ENCODE peak calls at places on chromosomes 6 and 20, in six cellular contexts. One of them, this sample, is unnamed. For H3K4me1, the result is how much of the 10 kb centered on the place peaks cover.

GRCh38 chr6:97501875-97502274 is 218.9 kb upstream of the MMS22L start:
- DNase-seq in stomach: no peak
- DNase-seq in GM12878: no peak
- DNase-seq in GM23338: no peak
- DNase-seq in K562: no peak
- DNase-seq in SK-N-SH: no peak
- DNase-seq in this sample: no peak

GRCh38 chr6:169427856-169428255 is 174.2 kb upstream of the THBS2 start:
- DNase-seq in stomach: no peak
- DNase-seq in GM12878: no peak
- DNase-seq in GM23338: peak
- DNase-seq in K562: no peak
- DNase-seq in SK-N-SH: no peak
- DNase-seq in this sample: no peak

GRCh38 chr20:62305765-62306431 is 3.1 kb downstream of the ADRM1 start:
- DNase-seq in stomach: no peak
- DNase-seq in GM12878: no peak
- DNase-seq in GM23338: no peak
- DNase-seq in K562: no peak
- DNase-seq in SK-N-SH: no peak
- DNase-seq in this sample: no peak

GRCh38 chr6:149293244-149293643 is 24.3 kb upstream of the TAB2 start:
- DNase-seq in stomach: no peak
- DNase-seq in GM12878: no peak
- DNase-seq in GM23338: no peak
- DNase-seq in K562: no peak
- DNase-seq in SK-N-SH: no peak
- DNase-seq in this sample: no peak

GRCh38 chr6:118746100-118746874 is 94.9 kb upstream of the CEP85L start:
- DNase-seq in stomach: no peak
- DNase-seq in GM12878: no peak
- DNase-seq in GM23338: no peak
- DNase-seq in K562: no peak
- DNase-seq in SK-N-SH: no peak
- DNase-seq in this sample: no peak

GRCh38 chr20:4369798-4370124 is 351.9 kb upstream of the PRND start:
- DNase-seq in stomach: no peak
- DNase-seq in GM12878: peak
- DNase-seq in GM23338: no peak
- DNase-seq in K562: no peak
- DNase-seq in SK-N-SH: no peak
- DNase-seq in this sample: no peak

GRCh38 chr20:32132911-32133549 is 23.5 kb downstream of the TM9SF4 start:
- DNase-seq in stomach: no peak
- DNase-seq in GM12878: peak
- DNase-seq in GM23338: no peak
- DNase-seq in K562: no peak
- DNase-seq in SK-N-SH: no peak
- DNase-seq in this sample: no peak

GRCh38 chr6:118696262-118696661 is 44.9 kb upstream of the CEP85L start:
- DNase-seq in stomach: no peak
- DNase-seq in GM12878: no peak
- DNase-seq in GM23338: no peak
- DNase-seq in K562: no peak
- DNase-seq in SK-N-SH: no peak
- DNase-seq in this sample: no peak

GRCh38 chr6:32886674-32887383 is 32.8 kb downstream of the PSMB9 start:
- DNase-seq in stomach: no peak
- DNase-seq in GM12878: no peak
- DNase-seq in GM23338: no peak
- DNase-seq in K562: no peak
- DNase-seq in SK-N-SH: no peak
- DNase-seq in this sample: no peak

GRCh38 chr6:73308712-73309533 is 45.2 kb downstream of the DPPA5 start:
- DNase-seq in stomach: no peak
- DNase-seq in GM12878: no peak
- DNase-seq in GM23338: peak
- DNase-seq in K562: peak
- DNase-seq in SK-N-SH: no peak
- DNase-seq in this sample: no peak

GRCh38 chr20:8969062-8969694 is 99.7 kb upstream of the PLCB4 start:
- DNase-seq in stomach: no peak
- DNase-seq in GM12878: no peak
- DNase-seq in GM23338: no peak
- DNase-seq in K562: no peak
- DNase-seq in SK-N-SH: no peak
- DNase-seq in this sample: no peak

GRCh38 chr6:10310826-10311225 is 104.0 kb downstream of the TFAP2A start:
- DNase-seq in stomach: no peak
- DNase-seq in GM12878: no peak
- DNase-seq in GM23338: no peak
- DNase-seq in K562: no peak
- DNase-seq in SK-N-SH: no peak
- DNase-seq in this sample: no peak

GRCh38 chr20:7696311-7696710 is 243.9 kb downstream of the HAO1 start:
- DNase-seq in stomach: no peak
- DNase-seq in GM12878: no peak
- DNase-seq in GM23338: no peak
- DNase-seq in K562: no peak
- DNase-seq in SK-N-SH: no peak
- DNase-seq in this sample: no peak

GRCh38 chr6:12311106-12311505 is 20.9 kb downstream of the EDN1 start:
- DNase-seq in stomach: no peak
- DNase-seq in GM12878: no peak
- DNase-seq in GM23338: no peak
- DNase-seq in K562: no peak
- DNase-seq in SK-N-SH: no peak
- DNase-seq in this sample: no peak

GRCh38 chr20:33940701-33941100 is 53.0 kb upstream of the RALY start:
- DNase-seq in stomach: no peak
- DNase-seq in GM12878: no peak
- DNase-seq in GM23338: no peak
- DNase-seq in K562: no peak
- DNase-seq in SK-N-SH: no peak
- DNase-seq in this sample: no peak

GRCh38 chr20:57112448-57112847 is 154.0 kb downstream of the BMP7 start:
- DNase-seq in stomach: no peak
- DNase-seq in GM12878: no peak
- DNase-seq in GM23338: no peak
- DNase-seq in K562: no peak
- DNase-seq in SK-N-SH: no peak
- DNase-seq in this sample: no peak
- H3K4me3 ChIP-seq in stomach: no peak
- H3K4me3 ChIP-seq in GM12878: no peak
- H3K4me3 ChIP-seq in GM23338: no peak
- H3K4me3 ChIP-seq in K562: no peak
- H3K4me3 ChIP-seq in SK-N-SH: no peak
- H3K4me3 ChIP-seq in this sample: no peak

DNA sequence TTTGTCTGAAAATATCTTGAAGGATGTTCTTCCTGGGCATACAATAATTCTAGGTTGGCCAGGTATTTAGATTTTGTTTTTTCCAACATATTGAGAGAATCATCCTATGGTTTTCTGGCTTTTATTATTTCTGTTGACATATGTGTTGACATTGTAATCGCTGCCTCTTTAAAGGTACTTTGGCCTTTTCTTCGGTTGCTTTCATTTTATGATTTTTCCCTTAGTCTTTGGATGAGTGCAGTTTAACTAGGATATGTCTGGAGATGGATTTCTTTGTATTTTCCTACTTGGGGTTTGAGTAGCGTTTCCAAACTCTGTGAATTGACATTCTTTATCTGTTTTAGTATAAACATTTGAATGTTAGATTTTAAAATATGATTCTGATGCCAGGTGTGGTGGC is 11.5 kb downstream of the SERPINB1 start:
- DNase-seq in stomach: no peak
- DNase-seq in GM12878: no peak
- DNase-seq in GM23338: no peak
- DNase-seq in K562: no peak
- DNase-seq in SK-N-SH: no peak
- DNase-seq in this sample: no peak
- TF ChIP-seq POLR2AphosphoS5 in stomach: no peak
- TF ChIP-seq POLR2AphosphoS5 in GM12878: no peak
- TF ChIP-seq POLR2AphosphoS5 in GM23338: no peak
- TF ChIP-seq POLR2AphosphoS5 in K562: no peak
- TF ChIP-seq POLR2AphosphoS5 in SK-N-SH: no peak
- TF ChIP-seq POLR2AphosphoS5 in this sample: no peak

GRCh38 chr6:15386110-15386755 is 140.4 kb downstream of the JARID2 start:
- DNase-seq in stomach: no peak
- DNase-seq in GM12878: no peak
- DNase-seq in GM23338: no peak
- DNase-seq in K562: no peak
- DNase-seq in SK-N-SH: no peak
- DNase-seq in this sample: no peak
- H3K4me1 ChIP-seq in stomach: half or more
- H3K4me1 ChIP-seq in GM12878: half or more
- H3K4me1 ChIP-seq in GM23338: half or more
- H3K4me1 ChIP-seq in K562: under half
- H3K4me1 ChIP-seq in SK-N-SH: under half
- H3K4me1 ChIP-seq in this sample: half or more

DNA sequence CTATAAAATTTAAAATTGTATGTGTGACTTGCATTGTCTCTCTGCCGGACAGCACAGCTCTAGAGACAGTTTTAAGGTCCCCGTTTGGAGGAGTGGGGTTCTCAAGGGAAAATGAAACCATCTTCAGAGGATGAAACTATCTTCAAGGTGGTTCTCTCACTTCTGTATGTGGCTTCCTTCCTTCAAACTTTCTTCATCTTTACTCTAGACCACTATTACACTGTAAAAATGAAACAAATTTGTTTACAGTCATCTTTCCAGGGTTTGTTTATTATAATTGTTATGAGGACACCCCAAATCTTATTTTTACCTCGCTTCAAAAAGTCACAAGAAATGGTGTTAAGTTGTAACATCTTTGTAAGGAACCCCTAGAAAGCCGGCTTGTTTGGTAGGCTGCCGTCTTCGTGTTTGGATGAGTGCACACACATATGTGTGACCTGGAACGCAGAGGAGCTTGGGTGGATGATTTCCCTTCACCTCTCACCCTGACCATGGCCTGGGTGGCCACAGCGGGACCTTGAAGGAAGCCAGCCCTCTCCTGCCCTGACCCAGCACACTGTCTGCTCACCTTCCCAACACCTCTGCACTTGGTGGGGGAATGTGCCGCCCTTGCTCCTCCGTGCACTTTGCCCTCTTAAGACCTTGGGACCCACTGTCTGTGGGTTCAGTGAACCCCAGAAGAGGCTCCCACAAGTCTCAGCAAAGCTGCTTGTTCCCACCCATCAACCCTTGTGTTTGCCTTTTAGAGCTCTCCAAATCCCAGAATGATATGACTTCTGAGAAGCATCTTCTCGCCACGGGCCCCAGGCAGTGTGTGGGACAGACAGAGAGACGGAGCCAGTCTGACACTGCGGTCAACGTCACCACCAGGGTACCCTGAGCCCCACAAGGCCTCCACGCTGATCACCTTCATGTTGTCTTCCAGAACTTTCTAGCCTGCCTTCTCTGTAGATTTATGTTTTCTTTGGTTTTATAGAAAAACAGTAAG is 67.8 kb downstream of the SYTL3 start:
- DNase-seq in stomach: no peak
- DNase-seq in GM12878: peak
- DNase-seq in GM23338: no peak
- DNase-seq in K562: no peak
- DNase-seq in SK-N-SH: no peak
- DNase-seq in this sample: peak
- H3K4me3 ChIP-seq in stomach: no peak
- H3K4me3 ChIP-seq in GM12878: peak
- H3K4me3 ChIP-seq in GM23338: no peak
- H3K4me3 ChIP-seq in K562: no peak
- H3K4me3 ChIP-seq in SK-N-SH: no peak
- H3K4me3 ChIP-seq in this sample: no peak